ENCODE peak calls at places on chromosomes 3 and 15, in seven cellular contexts. E is DMS153; I is NT2/D1; B is kidney; Q is activated CD4-positive, alpha-beta T cell treated with anti-CD3 and anti-CD28 coated beads, Interleukin-2, amount 50 U/mL, for 24 hours; G is HT1080; A is hepatocyte. O is an unnamed sample.
A peak's percentile ranks its signal among the peaks of the same experiment; 100 is the strongest.

GRCh38 chr3:8560608-8561007 is 59.0 kb downstream of the LMCD1 start:
- DNase-seq in E (no peak), I (no peak), B (no peak), Q (no peak), G (peak; percentile 56), A (peak; percentile 47), O (no peak)

GRCh38 chr15:87924433-87924832 is 332.1 kb downstream of the NTRK3 start:
- DNase-seq in E (no peak), I (no peak), B (no peak), Q (no peak), G (no peak), A (no peak), O (no peak)

GRCh38 chr3:139301183-139301582 is 42.6 kb upstream of the MRPS22 start:
- DNase-seq in E (no peak), I (no peak), B (no peak), Q (no peak), G (peak; percentile 74), A (no peak), O (no peak)

GRCh38 chr3:71142440-71143161 is 440.9 kb downstream of the FOXP1 start:
- DNase-seq in E (peak; percentile 54), I (peak; percentile 48), B (no peak), Q (no peak), G (peak; percentile 38), A (no peak), O (no peak)

GRCh38 chr3:100634493-100635272 is 25.3 kb downstream of the ADGRG7 start:
- DNase-seq in E (no peak), I (no peak), B (peak; percentile 23), Q (peak; percentile 3), G (peak; percentile 46), A (peak; percentile 49), O (peak; percentile 83)

GRCh38 chr3:195574497-195575304 is 9.0 kb downstream of the APOD start:
- DNase-seq in E (no peak), I (no peak), B (no peak), Q (no peak), G (no peak), A (no peak), O (no peak)

GRCh38 chr3:132641837-132642538 is 17.6 kb downstream of the ACAD11 start:
- DNase-seq in E (peak; percentile 27), I (no peak), B (no peak), Q (no peak), G (peak; percentile 64), A (peak; percentile 44), O (no peak)

GRCh38 chr15:92043283-92043682 is 189.8 kb downstream of the SLCO3A1 start:
- DNase-seq in E (no peak), I (no peak), B (no peak), Q (no peak), G (no peak), A (no peak), O (no peak)

GRCh38 chr15:32733276-32733675 is 15.5 kb downstream of the GREM1 start:
- DNase-seq in E (no peak), I (no peak), B (no peak), Q (no peak), G (no peak), A (no peak), O (no peak)

GRCh38 chr3:7562892-7563291 is 702.0 kb downstream of the GRM7 start:
- DNase-seq in E (no peak), I (no peak), B (no peak), Q (no peak), G (no peak), A (no peak), O (no peak)

GRCh38 chr3:108822167-108822897 is at the start of gene TRAT1:
- DNase-seq in E (no peak), I (no peak), B (no peak), Q (no peak), G (no peak), A (no peak), O (no peak)

GRCh38 chr3:52529376-52530333 is 4.0 kb downstream of the NT5DC2 start:
- DNase-seq in E (no peak), I (no peak), B (peak; percentile 73), Q (no peak), G (no peak), A (no peak), O (no peak)

GRCh38 chr3:134933997-134934396 is 138.9 kb downstream of the EPHB1 start:
- DNase-seq in E (no peak), I (no peak), B (no peak), Q (no peak), G (no peak), A (no peak), O (no peak)

GRCh38 chr15:63157891-63158431 is 684 bp upstream of the RPS27L start:
- DNase-seq in E (no peak), I (peak; percentile 48), B (no peak), Q (no peak), G (peak; percentile 69), A (peak; percentile 84), O (peak; percentile 54)

GRCh38 chr15:63040509-63040908 is 2.0 kb upstream of the TPM1 start:
- DNase-seq in E (no peak), I (no peak), B (no peak), Q (no peak), G (no peak), A (no peak), O (no peak)

GRCh38 chr15:45126535-45127158 is 3.0 kb downstream of the DUOXA1 start:
- DNase-seq in E (no peak), I (no peak), B (no peak), Q (peak; percentile 27), G (peak; percentile 11), A (no peak), O (peak; percentile 62)

GRCh38 chr15:99032935-99033334 is 25.3 kb upstream of the PGPEP1L start:
- DNase-seq in E (no peak), I (no peak), B (no peak), Q (no peak), G (no peak), A (no peak), O (no peak)

GRCh38 chr3:46717447-46718231 is at the start of gene PRSS50:
- DNase-seq in E (no peak), I (peak; percentile 49), B (no peak), Q (no peak), G (no peak), A (no peak), O (no peak)

GRCh38 chr15:67178569-67179210 is 75.8 kb downstream of the AAGAB start:
- DNase-seq in E (no peak), I (no peak), B (peak; percentile 47), Q (no peak), G (peak; percentile 98), A (peak; percentile 68), O (peak; percentile 53)

GRCh38 chr15:42836251-42836650 is 84.3 kb downstream of the TTBK2 start:
- DNase-seq in E (no peak), I (no peak), B (no peak), Q (no peak), G (no peak), A (no peak), O (no peak)

GRCh38 chr3:179309225-179310109 is 13.4 kb upstream of the ZNF639 start:
- DNase-seq in E (no peak), I (no peak), B (no peak), Q (no peak), G (no peak), A (no peak), O (no peak)

GRCh38 chr3:23888617-23889228 is 28.1 kb downstream of the NKIRAS1 start:
- DNase-seq in E (no peak), I (no peak), B (no peak), Q (peak; percentile 7), G (no peak), A (peak; percentile 35), O (peak; percentile 25)

GRCh38 chr3:65402597-65402996 is 636.1 kb downstream of the MAGI1 start:
- DNase-seq in E (no peak), I (no peak), B (no peak), Q (no peak), G (peak; percentile 99), A (no peak), O (peak; percentile 3)

GRCh38 chr3:67640023-67640660 is 14.3 kb downstream of the SUCLG2 start:
- DNase-seq in E (no peak), I (no peak), B (no peak), Q (no peak), G (no peak), A (no peak), O (no peak)

GRCh38 chr3:57298041-57298440 is 5.6 kb upstream of the ASB14 start:
- DNase-seq in E (no peak), I (no peak), B (no peak), Q (no peak), G (peak; percentile 83), A (peak; percentile 49), O (peak; percentile 67)

GRCh38 chr3:15331606-15332404 is 581 bp downstream of the SH3BP5 start:
- DNase-seq in E (no peak), I (no peak), B (peak; percentile 78), Q (no peak), G (peak; percentile 29), A (no peak), O (peak; percentile 8)

GRCh38 chr3:53255775-53256703 is at the start of gene TKT:
- DNase-seq in E (peak; percentile 50), I (peak; percentile 78), B (peak; percentile 96), Q (peak; percentile 68), G (peak; percentile 65), A (peak; percentile 96), O (peak; percentile 86)

GRCh38 chr15:99943466-99943865 is 210.2 kb upstream of the LYSMD4 start:
- DNase-seq in E (no peak), I (no peak), B (no peak), Q (no peak), G (no peak), A (no peak), O (no peak)

GRCh38 chr3:188003188-188004171 is 150.5 kb upstream of the LPP start:
- DNase-seq in E (peak; percentile 75), I (no peak), B (no peak), Q (no peak), G (no peak), A (peak; percentile 65), O (peak; percentile 62)

GRCh38 chr3:158158969-158159368 is 49.1 kb downstream of the RSRC1 start:
- DNase-seq in E (no peak), I (no peak), B (no peak), Q (no peak), G (no peak), A (no peak), O (no peak)

O was measured in Calu3.